ENCODE peak calls at places on chromosomes 6 and 20, in nine cellular contexts. One of them, this sample, is unnamed.

GRCh38 chr20:50111120-50111828 is 1.7 kb downstream of the UBE2V1 start:
- DNase-seq in colonic mucosa: no peak
- DNase-seq in brain microvascular endothelial cell: peak
- DNase-seq in iris pigment epithelial cell: peak
- DNase-seq in MV-4-11: no peak
- DNase-seq in cardiac muscle cell: no peak
- DNase-seq in mesothelial cell of epicardium: no peak
- DNase-seq in adrenal gland: peak
- DNase-seq in RWPE1: peak
- DNase-seq in this sample: peak

GRCh38 chr6:131844243-131844841 is 36.5 kb downstream of the ENPP1 start:
- DNase-seq in brain microvascular endothelial cell: no peak
- DNase-seq in MV-4-11: no peak
- DNase-seq in mesothelial cell of epicardium: no peak
- DNase-seq in iris pigment epithelial cell: peak
- DNase-seq in adrenal gland: no peak
- DNase-seq in colonic mucosa: no peak
- DNase-seq in cardiac muscle cell: no peak
- DNase-seq in RWPE1: no peak
- DNase-seq in this sample: peak

GRCh38 chr6:119446623-119447008 is 97.1 kb upstream of the MAN1A1 start:
- DNase-seq in iris pigment epithelial cell: peak
- DNase-seq in MV-4-11: no peak
- DNase-seq in RWPE1: no peak
- DNase-seq in adrenal gland: peak
- DNase-seq in colonic mucosa: peak
- DNase-seq in cardiac muscle cell: no peak
- DNase-seq in brain microvascular endothelial cell: peak
- DNase-seq in mesothelial cell of epicardium: no peak
- DNase-seq in this sample: peak

GRCh38 chr6:33587529-33588215 is 7.6 kb upstream of the BAK1 start:
- DNase-seq in adrenal gland: no peak
- DNase-seq in colonic mucosa: no peak
- DNase-seq in iris pigment epithelial cell: no peak
- DNase-seq in RWPE1: no peak
- DNase-seq in cardiac muscle cell: no peak
- DNase-seq in mesothelial cell of epicardium: no peak
- DNase-seq in brain microvascular endothelial cell: no peak
- DNase-seq in MV-4-11: no peak
- DNase-seq in this sample: no peak

GRCh38 chr6:157443066-157443800 is 62.2 kb downstream of the ZDHHC14 start:
- DNase-seq in mesothelial cell of epicardium: no peak
- DNase-seq in RWPE1: no peak
- DNase-seq in iris pigment epithelial cell: peak
- DNase-seq in adrenal gland: no peak
- DNase-seq in colonic mucosa: no peak
- DNase-seq in MV-4-11: peak
- DNase-seq in brain microvascular endothelial cell: peak
- DNase-seq in cardiac muscle cell: no peak
- DNase-seq in this sample: peak

GRCh38 chr6:80211295-80211694 is 104.8 kb downstream of the BCKDHB start:
- DNase-seq in adrenal gland: no peak
- DNase-seq in mesothelial cell of epicardium: no peak
- DNase-seq in colonic mucosa: no peak
- DNase-seq in MV-4-11: no peak
- DNase-seq in iris pigment epithelial cell: peak
- DNase-seq in brain microvascular endothelial cell: peak
- DNase-seq in RWPE1: no peak
- DNase-seq in cardiac muscle cell: peak
- DNase-seq in this sample: peak

GRCh38 chr6:11460837-11461661 is 76.5 kb upstream of the TMEM170B start:
- DNase-seq in brain microvascular endothelial cell: no peak
- DNase-seq in RWPE1: no peak
- DNase-seq in adrenal gland: no peak
- DNase-seq in iris pigment epithelial cell: no peak
- DNase-seq in colonic mucosa: no peak
- DNase-seq in mesothelial cell of epicardium: no peak
- DNase-seq in cardiac muscle cell: no peak
- DNase-seq in MV-4-11: peak
- DNase-seq in this sample: no peak

GRCh38 chr20:62897666-62898065 is 28.6 kb downstream of the DIDO1 start:
- DNase-seq in cardiac muscle cell: no peak
- DNase-seq in iris pigment epithelial cell: no peak
- DNase-seq in colonic mucosa: no peak
- DNase-seq in MV-4-11: no peak
- DNase-seq in adrenal gland: no peak
- DNase-seq in mesothelial cell of epicardium: no peak
- DNase-seq in brain microvascular endothelial cell: no peak
- DNase-seq in RWPE1: no peak
- DNase-seq in this sample: no peak

GRCh38 chr6:151999194-151999593 is 191.7 kb downstream of the ESR1 start:
- DNase-seq in cardiac muscle cell: no peak
- DNase-seq in mesothelial cell of epicardium: no peak
- DNase-seq in adrenal gland: no peak
- DNase-seq in colonic mucosa: no peak
- DNase-seq in RWPE1: peak
- DNase-seq in iris pigment epithelial cell: peak
- DNase-seq in brain microvascular endothelial cell: no peak
- DNase-seq in MV-4-11: no peak
- DNase-seq in this sample: no peak

GRCh38 chr6:2916354-2916925 is 13.3 kb upstream of the SERPINB9 start:
- DNase-seq in mesothelial cell of epicardium: no peak
- DNase-seq in iris pigment epithelial cell: no peak
- DNase-seq in RWPE1: no peak
- DNase-seq in adrenal gland: no peak
- DNase-seq in colonic mucosa: no peak
- DNase-seq in MV-4-11: no peak
- DNase-seq in brain microvascular endothelial cell: no peak
- DNase-seq in cardiac muscle cell: no peak
- DNase-seq in this sample: no peak

GRCh38 chr20:25604611-25605010 is 19.2 kb downstream of the NANP start:
- DNase-seq in colonic mucosa: no peak
- DNase-seq in iris pigment epithelial cell: no peak
- DNase-seq in mesothelial cell of epicardium: no peak
- DNase-seq in cardiac muscle cell: no peak
- DNase-seq in adrenal gland: no peak
- DNase-seq in RWPE1: no peak
- DNase-seq in MV-4-11: no peak
- DNase-seq in brain microvascular endothelial cell: no peak
- DNase-seq in this sample: no peak

GRCh38 chr6:16591681-16592549 is 169.3 kb downstream of the ATXN1 start:
- DNase-seq in MV-4-11: peak
- DNase-seq in brain microvascular endothelial cell: peak
- DNase-seq in iris pigment epithelial cell: no peak
- DNase-seq in mesothelial cell of epicardium: no peak
- DNase-seq in cardiac muscle cell: no peak
- DNase-seq in adrenal gland: no peak
- DNase-seq in colonic mucosa: no peak
- DNase-seq in RWPE1: no peak
- DNase-seq in this sample: no peak

GRCh38 chr6:52538921-52539354 is 37.9 kb downstream of the TRAM2 start:
- DNase-seq in mesothelial cell of epicardium: no peak
- DNase-seq in iris pigment epithelial cell: peak
- DNase-seq in MV-4-11: no peak
- DNase-seq in brain microvascular endothelial cell: peak
- DNase-seq in RWPE1: no peak
- DNase-seq in cardiac muscle cell: no peak
- DNase-seq in colonic mucosa: no peak
- DNase-seq in adrenal gland: no peak
- DNase-seq in this sample: peak

GRCh38 chr6:154521412-154521811 is 10.9 kb upstream of the CNKSR3 start:
- DNase-seq in iris pigment epithelial cell: no peak
- DNase-seq in RWPE1: no peak
- DNase-seq in mesothelial cell of epicardium: no peak
- DNase-seq in MV-4-11: no peak
- DNase-seq in cardiac muscle cell: no peak
- DNase-seq in brain microvascular endothelial cell: no peak
- DNase-seq in adrenal gland: no peak
- DNase-seq in colonic mucosa: no peak
- DNase-seq in this sample: no peak

GRCh38 chr20:48933017-48933766 is 11.7 kb downstream of the ARFGEF2 start:
- DNase-seq in cardiac muscle cell: no peak
- DNase-seq in mesothelial cell of epicardium: no peak
- DNase-seq in colonic mucosa: peak
- DNase-seq in adrenal gland: no peak
- DNase-seq in MV-4-11: no peak
- DNase-seq in iris pigment epithelial cell: no peak
- DNase-seq in brain microvascular endothelial cell: no peak
- DNase-seq in RWPE1: no peak
- DNase-seq in this sample: no peak

GRCh38 chr20:51354769-51355319 is 187.7 kb downstream of the NFATC2 start:
- DNase-seq in RWPE1: no peak
- DNase-seq in cardiac muscle cell: no peak
- DNase-seq in adrenal gland: no peak
- DNase-seq in mesothelial cell of epicardium: no peak
- DNase-seq in MV-4-11: no peak
- DNase-seq in brain microvascular endothelial cell: peak
- DNase-seq in colonic mucosa: no peak
- DNase-seq in iris pigment epithelial cell: peak
- DNase-seq in this sample: no peak

GRCh38 chr6:145453376-145453775 is 281.9 kb downstream of the EPM2A start:
- DNase-seq in adrenal gland: no peak
- DNase-seq in RWPE1: peak
- DNase-seq in MV-4-11: no peak
- DNase-seq in colonic mucosa: no peak
- DNase-seq in mesothelial cell of epicardium: no peak
- DNase-seq in iris pigment epithelial cell: peak
- DNase-seq in brain microvascular endothelial cell: no peak
- DNase-seq in cardiac muscle cell: no peak
- DNase-seq in this sample: no peak

GRCh38 chr6:44494011-44494501 is 106.5 kb downstream of the CDC5L start:
- DNase-seq in mesothelial cell of epicardium: no peak
- DNase-seq in RWPE1: peak
- DNase-seq in iris pigment epithelial cell: peak
- DNase-seq in brain microvascular endothelial cell: peak
- DNase-seq in MV-4-11: peak
- DNase-seq in colonic mucosa: no peak
- DNase-seq in cardiac muscle cell: no peak
- DNase-seq in adrenal gland: peak
- DNase-seq in this sample: peak

GRCh38 chr6:3759656-3760245 is 8.2 kb upstream of the PXDC1 start:
- DNase-seq in RWPE1: no peak
- DNase-seq in brain microvascular endothelial cell: peak
- DNase-seq in colonic mucosa: no peak
- DNase-seq in MV-4-11: no peak
- DNase-seq in cardiac muscle cell: no peak
- DNase-seq in adrenal gland: no peak
- DNase-seq in iris pigment epithelial cell: peak
- DNase-seq in mesothelial cell of epicardium: no peak
- DNase-seq in this sample: peak

GRCh38 chr6:170416303-170416702 is 109.7 kb downstream of the FAM120B start:
- DNase-seq in adrenal gland: no peak
- DNase-seq in brain microvascular endothelial cell: no peak
- DNase-seq in colonic mucosa: no peak
- DNase-seq in mesothelial cell of epicardium: no peak
- DNase-seq in iris pigment epithelial cell: no peak
- DNase-seq in MV-4-11: peak
- DNase-seq in cardiac muscle cell: no peak
- DNase-seq in RWPE1: no peak
- DNase-seq in this sample: no peak

GRCh38 chr6:13427838-13428527 is 59.4 kb downstream of the GFOD1 start:
- DNase-seq in RWPE1: no peak
- DNase-seq in mesothelial cell of epicardium: no peak
- DNase-seq in iris pigment epithelial cell: no peak
- DNase-seq in colonic mucosa: no peak
- DNase-seq in brain microvascular endothelial cell: no peak
- DNase-seq in cardiac muscle cell: peak
- DNase-seq in adrenal gland: peak
- DNase-seq in MV-4-11: peak
- DNase-seq in this sample: no peak

GRCh38 chr6:11538049-11538798 is 675 bp downstream of the TMEM170B start:
- DNase-seq in mesothelial cell of epicardium: peak
- DNase-seq in iris pigment epithelial cell: peak
- DNase-seq in colonic mucosa: peak
- DNase-seq in cardiac muscle cell: peak
- DNase-seq in brain microvascular endothelial cell: no peak
- DNase-seq in MV-4-11: peak
- DNase-seq in adrenal gland: peak
- DNase-seq in RWPE1: no peak
- DNase-seq in this sample: peak